ENCODE peak calls at places on chromosomes 2 and 18, in four cellular contexts. N is stomach, X is adrenal gland, J is brain microvascular endothelial cell. I is an unnamed sample.

GRCh38 chr18:59357928-59358327 is 1.1 kb downstream of the LMAN1 start:
- DNase-seq in N (no peak), X (no peak), J (peak), I (peak)

GRCh38 chr2:241842620-241843211 is 16.0 kb downstream of the PDCD1 start:
- DNase-seq in N (peak), X (peak), J (no peak), I (no peak)

GRCh38 chr18:48660346-48661228 is 121.8 kb downstream of the CTIF start:
- DNase-seq in N (peak), X (peak), J (no peak), I (no peak)

GRCh38 chr18:9530226-9531009 is 55.1 kb downstream of the RALBP1 start:
- DNase-seq in N (no peak), X (no peak), J (no peak), I (no peak)

GRCh38 chr2:38602136-38602731 is 494 bp downstream of the HNRNPLL start:
- DNase-seq in N (peak), X (peak), J (no peak), I (no peak)

GRCh38 chr2:118014492-118014824 is 588 bp upstream of the CCDC93 start:
- DNase-seq in N (no peak), X (no peak), J (no peak), I (no peak)

GRCh38 chr2:237456200-237456731 is 30.8 kb upstream of the MLPH start:
- DNase-seq in N (no peak), X (no peak), J (peak), I (peak)

GRCh38 chr18:13235981-13236380 is 17.4 kb downstream of the LDLRAD4 start:
- DNase-seq in N (no peak), X (peak), J (no peak), I (no peak)

GRCh38 chr2:216857131-216857550 is 2.7 kb downstream of the TNP1 start:
- DNase-seq in N (no peak), X (no peak), J (peak), I (peak)

GRCh38 chr2:46954951-46955571 is 39.5 kb upstream of the MCFD2 start:
- DNase-seq in N (peak), X (peak), J (peak), I (peak)

GRCh38 chr2:162174778-162175177 is 22.7 kb upstream of the GCG start:
- DNase-seq in N (no peak), X (no peak), J (no peak), I (peak)

GRCh38 chr2:182148344-182148743 is 162.7 kb downstream of the PPP1R1C start:
- DNase-seq in N (no peak), X (no peak), J (no peak), I (no peak)

GRCh38 chr2:166057363-166058169 is 70.3 kb downstream of the SCN1A start:
- DNase-seq in N (no peak), X (no peak), J (no peak), I (no peak)

GRCh38 chr2:183408562-183408961 is 284.3 kb downstream of the NUP35 start:
- DNase-seq in N (no peak), X (no peak), J (no peak), I (no peak)

GRCh38 chr2:70035344-70035844 is 51.9 kb upstream of the PCBP1 start:
- DNase-seq in N (no peak), X (no peak), J (peak), I (no peak)

GRCh38 chr2:150916997-150917396 is 344.7 kb downstream of the RBM43 start:
- DNase-seq in N (no peak), X (no peak), J (no peak), I (no peak)

GRCh38 chr2:180006781-180007579 is at the start of gene CWC22:
- DNase-seq in N (peak), X (peak), J (peak), I (peak)

GRCh38 chr2:143029141-143029540 is 100.1 kb upstream of the ARHGAP15 start:
- DNase-seq in N (no peak), X (no peak), J (no peak), I (no peak)

GRCh38 chr2:193679850-193680249 is 1485.1 kb upstream of the TMEFF2 start:
- DNase-seq in N (no peak), X (no peak), J (peak), I (no peak)

GRCh38 chr2:75289771-75290170 is 90.5 kb upstream of the TACR1 start:
- DNase-seq in N (no peak), X (no peak), J (no peak), I (no peak)

GRCh38 chr18:63137999-63138448 is 181.5 kb downstream of the BCL2 start:
- DNase-seq in N (no peak), X (peak), J (no peak), I (no peak)

GRCh38 chr2:240831594-240832204 is 11.7 kb upstream of the KIF1A start:
- DNase-seq in N (no peak), X (no peak), J (no peak), I (no peak)

GRCh38 chr2:17166506-17166905 is 351.7 kb downstream of the RAD51AP2 start:
- DNase-seq in N (no peak), X (peak), J (peak), I (no peak)

GRCh38 chr2:216819766-216820165 is 40.1 kb downstream of the TNP1 start:
- DNase-seq in N (no peak), X (no peak), J (no peak), I (no peak)

GRCh38 chr18:3273042-3273441 is 11.1 kb downstream of the MYL12B start:
- DNase-seq in N (no peak), X (no peak), J (no peak), I (no peak)

GRCh38 chr2:178478102-178478441 is 328 bp downstream of the FKBP7 start:
- DNase-seq in N (no peak), X (no peak), J (no peak), I (no peak)

GRCh38 chr2:106142683-106143082 is 51.4 kb downstream of the UXS1 start:
- DNase-seq in N (no peak), X (no peak), J (no peak), I (no peak)

GRCh38 chr2:15975261-15975600 is 34.9 kb downstream of the MYCN start:
- DNase-seq in N (no peak), X (no peak), J (no peak), I (no peak)

GRCh38 chr2:18999198-18999597 is 359.2 kb downstream of the OSR1 start:
- DNase-seq in N (no peak), X (no peak), J (no peak), I (no peak)

GRCh38 chr2:58428553-58429284 is 187.6 kb upstream of the FANCL start:
- DNase-seq in N (no peak), X (no peak), J (no peak), I (no peak)

GRCh38 chr18:78688249-78688648 is 291.4 kb upstream of the SALL3 start:
- DNase-seq in N (no peak), X (no peak), J (no peak), I (no peak)

DNA sequence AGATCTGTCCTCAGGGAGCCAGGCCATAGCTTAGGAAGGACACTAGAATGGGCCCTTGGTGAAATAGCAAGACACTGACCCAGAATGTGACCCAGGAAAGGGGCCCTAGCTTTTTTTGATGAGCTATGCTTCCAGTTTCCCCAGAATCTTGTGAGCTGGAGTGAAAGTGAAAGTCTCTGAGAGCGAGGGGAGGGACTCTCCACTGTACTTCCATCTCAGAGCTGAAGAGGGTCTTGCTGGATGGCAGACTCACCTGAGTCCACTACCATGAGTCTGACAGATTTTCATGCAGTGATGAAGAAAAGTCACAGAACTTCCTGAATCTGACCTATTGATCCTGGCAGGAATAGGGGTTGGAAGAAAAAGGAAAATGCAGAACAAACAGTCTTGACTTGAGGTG is 3.1 kb downstream of the ARHGAP25 start:
- DNase-seq in N (no peak), X (no peak), J (no peak), I (no peak)
- TF ChIP-seq CTCF in N (no peak), X (no peak), J (no peak), I (no peak)

DNA sequence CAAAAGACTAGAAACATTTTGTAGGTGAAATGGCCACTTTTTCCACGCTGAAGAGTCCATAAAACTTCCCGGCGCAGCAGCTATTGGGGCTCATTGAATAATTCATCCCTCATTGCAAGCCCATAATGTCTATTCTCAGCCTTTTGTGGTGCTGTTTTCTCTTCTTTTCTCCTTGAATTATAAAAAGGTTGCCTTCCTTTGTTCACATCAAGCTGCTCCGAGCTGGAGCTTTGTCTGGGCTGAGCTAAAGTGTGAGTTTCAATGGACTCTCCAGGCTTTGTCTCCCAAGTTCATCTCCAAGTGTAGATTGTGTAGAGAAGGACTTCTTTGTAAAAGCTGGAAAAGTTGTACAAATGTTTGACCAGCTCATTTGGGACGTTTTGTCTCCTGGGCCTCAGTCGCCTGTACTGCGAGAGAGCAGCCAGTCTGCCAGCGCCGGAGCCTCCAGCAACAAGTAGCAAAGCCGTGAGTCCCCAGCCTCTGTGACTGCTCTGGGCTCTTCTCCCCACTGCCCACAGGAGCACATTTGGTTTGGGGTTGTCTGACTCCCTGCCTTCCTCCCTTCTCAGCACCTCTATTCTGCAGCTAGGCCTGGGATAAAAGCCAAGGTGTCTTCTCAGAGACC is 6.6 kb downstream of the PAX3 start:
- DNase-seq in N (no peak), X (no peak), J (no peak), I (no peak)
- H3K4me3 ChIP-seq in N (no peak), X (no peak), J (no peak), I (no peak)

GRCh38 chr2:9110346-9110884 is 96.2 kb upstream of the ASAP2 start:
- DNase-seq in N (no peak), X (no peak), J (no peak), I (no peak)

GRCh38 chr2:9109871-9110270 is 96.7 kb upstream of the ASAP2 start:
- DNase-seq in N (no peak), X (no peak), J (no peak), I (no peak)

GRCh38 chr2:9113262-9113661 is 93.3 kb upstream of the ASAP2 start:
- DNase-seq in N (no peak), X (no peak), J (no peak), I (no peak)

GRCh38 chr2:9112079-9112721 is 94.4 kb upstream of the ASAP2 start:
- DNase-seq in N (peak), X (no peak), J (peak), I (peak)

GRCh38 chr2:9110893-9111569 is 95.6 kb upstream of the ASAP2 start:
- DNase-seq in N (no peak), X (no peak), J (peak), I (no peak)
- TF ChIP-seq CTCF in N (no peak), X (no peak), J (peak), I (peak)

GRCh38 chr18:46333371-46334199 is 229.4 kb downstream of the HAUS1 start:
- DNase-seq in N (no peak), X (peak), J (no peak), I (no peak)
- H3K4me3 ChIP-seq in N (peak), X (no peak), J (peak), I (peak)

DNA sequence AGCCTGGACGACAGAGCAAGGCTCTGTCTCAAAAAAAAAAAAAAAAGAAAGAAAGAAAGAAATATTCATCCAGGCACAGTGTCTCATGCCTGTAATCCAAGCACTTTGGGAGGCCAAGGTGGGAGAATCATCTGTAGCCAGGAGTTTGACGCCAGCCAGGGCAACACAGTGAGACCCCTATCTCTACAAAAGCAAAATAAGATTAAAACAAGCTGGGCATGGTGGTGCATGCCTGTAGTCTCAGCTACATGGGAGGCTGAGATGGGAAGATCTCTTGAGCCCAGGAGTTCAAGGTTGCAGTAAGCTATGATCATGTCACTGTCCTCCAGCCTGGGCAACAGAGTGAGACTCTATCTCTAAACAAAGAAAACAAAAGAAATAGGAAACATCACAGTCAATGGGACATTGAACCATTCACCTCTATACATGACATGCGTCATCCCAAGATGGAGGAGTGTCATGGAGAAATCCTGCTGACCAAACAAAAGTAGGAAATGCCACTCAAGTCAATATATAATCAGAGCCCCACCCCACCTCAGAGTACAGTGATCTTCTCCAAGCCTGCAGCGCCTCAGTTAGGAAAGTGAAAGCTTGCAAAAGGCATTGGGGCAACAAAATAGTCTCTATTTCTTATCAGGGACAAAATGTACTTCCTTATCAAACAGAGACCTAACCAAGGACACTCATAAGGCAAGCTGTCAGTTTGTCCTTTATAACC is 9.8 kb downstream of the FEV start:
- DNase-seq in N (no peak), X (no peak), J (no peak), I (no peak)
- TF ChIP-seq CTCF in N (no peak), X (no peak), J (no peak), I (no peak)

DNA sequence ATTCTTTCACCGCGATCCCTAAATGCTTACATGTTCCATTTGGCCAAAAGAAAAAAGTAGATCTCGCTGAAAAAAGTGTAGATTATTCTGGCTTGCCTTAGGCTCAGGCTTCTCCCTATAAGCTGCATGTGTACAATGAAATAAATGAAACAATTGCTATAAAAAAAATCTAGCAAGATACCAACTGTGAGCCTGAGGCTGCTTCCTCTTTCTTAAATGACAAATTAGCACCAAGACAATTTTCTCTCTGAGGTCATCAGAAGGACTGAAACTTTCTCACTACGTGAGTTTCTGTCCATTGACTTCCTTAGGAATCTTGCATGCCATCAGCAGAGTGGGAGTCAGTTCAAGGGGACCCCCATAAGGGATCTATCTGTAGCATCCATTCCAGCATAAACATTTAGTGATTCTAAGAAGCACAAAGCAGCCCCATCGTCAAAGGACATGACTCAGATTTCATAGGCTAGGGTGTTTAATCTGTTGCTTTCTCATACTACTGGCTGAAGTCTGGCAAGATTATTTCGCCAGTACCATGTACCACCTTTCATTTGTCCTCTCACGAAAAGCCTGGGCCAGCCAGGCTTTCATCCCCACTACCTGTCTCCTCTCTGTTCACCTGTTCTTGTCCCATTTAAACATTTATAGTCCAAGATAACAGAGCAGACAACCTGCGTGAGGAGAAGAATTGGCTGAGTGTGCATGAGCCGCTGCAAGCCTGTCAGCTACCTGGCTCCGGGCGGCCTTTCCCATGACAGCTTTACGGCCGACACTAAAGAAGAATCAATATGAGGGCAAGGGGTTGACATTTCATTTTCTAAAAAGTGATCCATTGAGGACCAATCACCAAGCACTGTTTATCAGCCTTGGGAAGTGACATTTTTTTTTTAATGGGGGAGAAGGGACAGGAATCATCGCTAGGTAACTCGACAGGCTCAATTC is 120.0 kb downstream of the EPHA4 start:
- DNase-seq in N (no peak), X (no peak), J (no peak), I (no peak)
- H3K4me3 ChIP-seq in N (no peak), X (no peak), J (no peak), I (no peak)

GRCh38 chr2:2291500-2292260 is 39.4 kb downstream of the MYT1L start:
- DNase-seq in N (no peak), X (no peak), J (no peak), I (no peak)
- TF ChIP-seq CTCF in N (no peak), X (peak), J (peak), I (no peak)